ENCODE peak calls at places on chromosomes 3 and 15, in four cellular contexts. One of them, this sample, is unnamed.

GRCh38 chr3:128222771-128223386 is 69.6 kb downstream of the EEFSEC start:
- DNase-seq in H9: no peak
- DNase-seq in AG09319: no peak
- DNase-seq in ELR: peak; percentile 74
- DNase-seq in this sample: no peak

GRCh38 chr15:25795061-25795460 is 68.1 kb downstream of the ATP10A start:
- DNase-seq in H9: peak; percentile 26
- DNase-seq in AG09319: no peak
- DNase-seq in ELR: no peak
- DNase-seq in this sample: no peak

GRCh38 chr15:82159922-82160321 is 102.6 kb downstream of the EFL1 start:
- DNase-seq in H9: no peak
- DNase-seq in AG09319: peak; percentile 67
- DNase-seq in ELR: peak; percentile 99
- DNase-seq in this sample: no peak

GRCh38 chr3:24225027-24225743 is 269.5 kb downstream of the THRB start:
- DNase-seq in H9: no peak
- DNase-seq in AG09319: no peak
- DNase-seq in ELR: no peak
- DNase-seq in this sample: no peak

GRCh38 chr15:66095871-66096710 is 157.5 kb downstream of the MEGF11 start:
- DNase-seq in H9: no peak
- DNase-seq in AG09319: no peak
- DNase-seq in ELR: no peak
- DNase-seq in this sample: no peak

GRCh38 chr15:71753346-71753745 is 57.0 kb upstream of the NR2E3 start:
- DNase-seq in H9: no peak
- DNase-seq in AG09319: no peak
- DNase-seq in ELR: peak; percentile 61
- DNase-seq in this sample: no peak

GRCh38 chr3:194588741-194589140 is 44.5 kb downstream of the TMEM44 start:
- DNase-seq in H9: no peak
- DNase-seq in AG09319: no peak
- DNase-seq in ELR: no peak
- DNase-seq in this sample: no peak

GRCh38 chr3:127373701-127374625 is 86.1 kb upstream of the PRR20G start:
- DNase-seq in H9: peak; percentile 72
- DNase-seq in AG09319: no peak
- DNase-seq in ELR: peak; percentile 33
- DNase-seq in this sample: no peak

GRCh38 chr3:188348445-188349244 is 194.7 kb downstream of the LPP start:
- DNase-seq in H9: no peak
- DNase-seq in AG09319: peak; percentile 73
- DNase-seq in ELR: peak; percentile 82
- DNase-seq in this sample: no peak

GRCh38 chr15:77909131-77909940 is 168.2 kb downstream of the TBC1D2B start:
- DNase-seq in H9: peak; percentile 14
- DNase-seq in AG09319: no peak
- DNase-seq in ELR: no peak
- DNase-seq in this sample: no peak

GRCh38 chr15:70528270-70528706 is 235.1 kb downstream of the UACA start:
- DNase-seq in H9: peak; percentile 13
- DNase-seq in AG09319: no peak
- DNase-seq in ELR: peak; percentile 45
- DNase-seq in this sample: peak; percentile 78

GRCh38 chr3:140493271-140493670 is 184.6 kb upstream of the TRIM42 start:
- DNase-seq in H9: no peak
- DNase-seq in AG09319: no peak
- DNase-seq in ELR: no peak
- DNase-seq in this sample: no peak

GRCh38 chr3:45333549-45333948 is 54.8 kb upstream of the LARS2 start:
- DNase-seq in H9: no peak
- DNase-seq in AG09319: no peak
- DNase-seq in ELR: peak; percentile 43
- DNase-seq in this sample: no peak

GRCh38 chr3:123758081-123758564 is 126.0 kb downstream of the MYLK start:
- DNase-seq in H9: no peak
- DNase-seq in AG09319: no peak
- DNase-seq in ELR: peak; percentile 71
- DNase-seq in this sample: no peak

GRCh38 chr3:66031102-66031698 is 7.5 kb downstream of the MAGI1 start:
- DNase-seq in H9: no peak
- DNase-seq in AG09319: no peak
- DNase-seq in ELR: no peak
- DNase-seq in this sample: no peak

GRCh38 chr15:65184305-65184943 is 718 bp downstream of the CLPX start:
- DNase-seq in H9: peak; percentile 65
- DNase-seq in AG09319: no peak
- DNase-seq in ELR: peak; percentile 79
- DNase-seq in this sample: peak; percentile 55

GRCh38 chr15:79051941-79052731 is 38.4 kb downstream of the RASGRF1 start:
- DNase-seq in H9: no peak
- DNase-seq in AG09319: no peak
- DNase-seq in ELR: no peak
- DNase-seq in this sample: no peak

GRCh38 chr15:101536875-101537405 is 47.4 kb upstream of the PCSK6 start:
- DNase-seq in H9: peak; percentile 28
- DNase-seq in AG09319: no peak
- DNase-seq in ELR: no peak
- DNase-seq in this sample: no peak

GRCh38 chr3:9951962-9952805 is at the start of gene PRRT3:
- DNase-seq in H9: peak; percentile 71
- DNase-seq in AG09319: no peak
- DNase-seq in ELR: peak; percentile 59
- DNase-seq in this sample: peak; percentile 23

GRCh38 chr15:65532738-65533051 is 2.4 kb downstream of the HACD3 start:
- DNase-seq in H9: no peak
- DNase-seq in AG09319: no peak
- DNase-seq in ELR: peak; percentile 80
- DNase-seq in this sample: no peak

GRCh38 chr15:83380682-83381081 is 66.5 kb upstream of the SH3GL3 start:
- DNase-seq in H9: peak; percentile 62
- DNase-seq in AG09319: no peak
- DNase-seq in ELR: peak; percentile 80
- DNase-seq in this sample: no peak

GRCh38 chr15:20665653-20666052 is 124.1 kb upstream of the GOLGA6L6 start:
- DNase-seq in H9: no peak
- DNase-seq in AG09319: no peak
- DNase-seq in ELR: no peak
- DNase-seq in this sample: no peak

GRCh38 chr15:80778964-80779657 is at the start of gene CEMIP:
- DNase-seq in H9: peak; percentile 88
- DNase-seq in AG09319: peak; percentile 56
- DNase-seq in ELR: peak; percentile 79
- DNase-seq in this sample: peak; percentile 40

GRCh38 chr3:147368561-147369151 is 37.7 kb downstream of the ZIC4 start:
- DNase-seq in H9: no peak
- DNase-seq in AG09319: no peak
- DNase-seq in ELR: no peak
- DNase-seq in this sample: no peak

GRCh38 chr3:117443014-117443413 is 733.4 kb downstream of the TUSC7 start:
- DNase-seq in H9: no peak
- DNase-seq in AG09319: no peak
- DNase-seq in ELR: no peak
- DNase-seq in this sample: no peak

GRCh38 chr15:74200394-74200793 is 2.2 kb downstream of the STRA6 start:
- DNase-seq in H9: no peak
- DNase-seq in AG09319: no peak
- DNase-seq in ELR: peak; percentile 79
- DNase-seq in this sample: no peak

GRCh38 chr3:172317984-172318383 is 130.3 kb downstream of the GHSR start:
- DNase-seq in H9: no peak
- DNase-seq in AG09319: peak; percentile 86
- DNase-seq in ELR: peak; percentile 91
- DNase-seq in this sample: no peak

GRCh38 chr15:59999064-59999377 is 5.1 kb upstream of the FOXB1 start:
- DNase-seq in H9: peak; percentile 67
- DNase-seq in AG09319: no peak
- DNase-seq in ELR: no peak
- DNase-seq in this sample: no peak

GRCh38 chr3:180802837-180803236 is 109.6 kb upstream of the FXR1 start:
- DNase-seq in H9: no peak
- DNase-seq in AG09319: no peak
- DNase-seq in ELR: peak; percentile 44
- DNase-seq in this sample: no peak

GRCh38 chr15:58369261-58369699 is 62.5 kb upstream of the LIPC start:
- DNase-seq in H9: no peak
- DNase-seq in AG09319: peak; percentile 66
- DNase-seq in ELR: no peak
- DNase-seq in this sample: peak; percentile 49

GRCh38 chr3:51581529-51581928 is 43.0 kb downstream of the RAD54L2 start:
- DNase-seq in H9: no peak
- DNase-seq in AG09319: no peak
- DNase-seq in ELR: peak; percentile 8
- DNase-seq in this sample: no peak

GRCh38 chr15:88083828-88084760 is 172.4 kb downstream of the NTRK3 start:
- DNase-seq in H9: no peak
- DNase-seq in AG09319: no peak
- DNase-seq in ELR: no peak
- DNase-seq in this sample: no peak

GRCh38 chr3:11582123-11582968 is 61.4 kb downstream of the VGLL4 start:
- DNase-seq in H9: peak; percentile 61
- DNase-seq in AG09319: peak; percentile 89
- DNase-seq in ELR: peak; percentile 55
- DNase-seq in this sample: no peak

GRCh38 chr15:44295909-44296420 is 7.4 kb downstream of the GOLM2 start:
- DNase-seq in H9: no peak
- DNase-seq in AG09319: no peak
- DNase-seq in ELR: no peak
- DNase-seq in this sample: no peak

This sample was measured in CD8-positive, alpha-beta memory T cell.